ENCODE peak calls at places on chromosomes 1 and 21, in four cellular contexts. One of them, this sample, is unnamed.
A peak's percentile ranks its signal among the peaks of the same experiment; 100 is the strongest.

GRCh38 chr21:21631961-21632360 is 633.8 kb downstream of the NCAM2 start:
- DNase-seq in HepG2: no peak
- DNase-seq in ovary: no peak
- DNase-seq in transverse colon: no peak
- DNase-seq in this sample: no peak

GRCh38 chr21:25329227-25329626 is 278.1 kb downstream of the MRPL39 start:
- DNase-seq in HepG2: no peak
- DNase-seq in transverse colon: no peak
- DNase-seq in ovary: no peak
- DNase-seq in this sample: no peak

GRCh38 chr1:27589841-27590426 is 14.0 kb downstream of the AHDC1 start:
- DNase-seq in HepG2: no peak
- DNase-seq in transverse colon: no peak
- DNase-seq in ovary: peak; percentile 79
- DNase-seq in this sample: peak; percentile 77

GRCh38 chr1:210132582-210132981 is 100.0 kb upstream of the SERTAD4 start:
- DNase-seq in transverse colon: no peak
- DNase-seq in ovary: no peak
- DNase-seq in HepG2: no peak
- DNase-seq in this sample: no peak

GRCh38 chr1:54811066-54811465 is 9.9 kb upstream of the TTC22 start:
- DNase-seq in ovary: no peak
- DNase-seq in HepG2: no peak
- DNase-seq in transverse colon: peak; percentile 4
- DNase-seq in this sample: no peak

GRCh38 chr1:94855307-94855700 is 35.1 kb downstream of the SLC44A3 start:
- DNase-seq in HepG2: no peak
- DNase-seq in ovary: no peak
- DNase-seq in transverse colon: no peak
- DNase-seq in this sample: no peak

GRCh38 chr1:200075938-200076546 is 48.5 kb downstream of the NR5A2 start:
- DNase-seq in ovary: no peak
- DNase-seq in HepG2: peak; percentile 58
- DNase-seq in transverse colon: no peak
- DNase-seq in this sample: no peak

GRCh38 chr21:33668180-33668579 is 25.9 kb downstream of the ITSN1 start:
- DNase-seq in transverse colon: no peak
- DNase-seq in ovary: no peak
- DNase-seq in HepG2: no peak
- DNase-seq in this sample: no peak

GRCh38 chr1:112297536-112297935 is 98.5 kb upstream of the CTTNBP2NL start:
- DNase-seq in ovary: no peak
- DNase-seq in HepG2: no peak
- DNase-seq in transverse colon: no peak
- DNase-seq in this sample: no peak

GRCh38 chr1:146032613-146033219 is 11.2 kb upstream of the HJV start:
- DNase-seq in ovary: no peak
- DNase-seq in HepG2: peak; percentile 59
- DNase-seq in transverse colon: no peak
- DNase-seq in this sample: no peak

GRCh38 chr1:29698033-29698432 is 461.7 kb downstream of the PTPRU start:
- DNase-seq in HepG2: peak; percentile 10
- DNase-seq in transverse colon: no peak
- DNase-seq in ovary: no peak
- DNase-seq in this sample: no peak

GRCh38 chr1:30981172-30981571 is 72.6 kb upstream of the SDC3 start:
- DNase-seq in HepG2: no peak
- DNase-seq in ovary: no peak
- DNase-seq in transverse colon: no peak
- DNase-seq in this sample: no peak

GRCh38 chr1:39105061-39105840 is 79.1 kb downstream of the NDUFS5 start:
- DNase-seq in HepG2: no peak
- DNase-seq in ovary: peak; percentile 83
- DNase-seq in transverse colon: peak; percentile 84
- DNase-seq in this sample: peak; percentile 81

GRCh38 chr1:39107891-39108290 is 81.7 kb downstream of the NDUFS5 start:
- DNase-seq in transverse colon: no peak
- DNase-seq in ovary: no peak
- DNase-seq in HepG2: no peak
- DNase-seq in this sample: no peak

GRCh38 chr1:39104158-39105060 is 78.3 kb downstream of the NDUFS5 start:
- DNase-seq in ovary: no peak
- DNase-seq in HepG2: no peak
- DNase-seq in transverse colon: peak; percentile 34
- DNase-seq in this sample: no peak

GRCh38 chr1:39106949-39107740 is 81.0 kb downstream of the NDUFS5 start:
- DNase-seq in HepG2: no peak
- DNase-seq in transverse colon: no peak
- DNase-seq in ovary: no peak
- DNase-seq in this sample: no peak

DNA sequence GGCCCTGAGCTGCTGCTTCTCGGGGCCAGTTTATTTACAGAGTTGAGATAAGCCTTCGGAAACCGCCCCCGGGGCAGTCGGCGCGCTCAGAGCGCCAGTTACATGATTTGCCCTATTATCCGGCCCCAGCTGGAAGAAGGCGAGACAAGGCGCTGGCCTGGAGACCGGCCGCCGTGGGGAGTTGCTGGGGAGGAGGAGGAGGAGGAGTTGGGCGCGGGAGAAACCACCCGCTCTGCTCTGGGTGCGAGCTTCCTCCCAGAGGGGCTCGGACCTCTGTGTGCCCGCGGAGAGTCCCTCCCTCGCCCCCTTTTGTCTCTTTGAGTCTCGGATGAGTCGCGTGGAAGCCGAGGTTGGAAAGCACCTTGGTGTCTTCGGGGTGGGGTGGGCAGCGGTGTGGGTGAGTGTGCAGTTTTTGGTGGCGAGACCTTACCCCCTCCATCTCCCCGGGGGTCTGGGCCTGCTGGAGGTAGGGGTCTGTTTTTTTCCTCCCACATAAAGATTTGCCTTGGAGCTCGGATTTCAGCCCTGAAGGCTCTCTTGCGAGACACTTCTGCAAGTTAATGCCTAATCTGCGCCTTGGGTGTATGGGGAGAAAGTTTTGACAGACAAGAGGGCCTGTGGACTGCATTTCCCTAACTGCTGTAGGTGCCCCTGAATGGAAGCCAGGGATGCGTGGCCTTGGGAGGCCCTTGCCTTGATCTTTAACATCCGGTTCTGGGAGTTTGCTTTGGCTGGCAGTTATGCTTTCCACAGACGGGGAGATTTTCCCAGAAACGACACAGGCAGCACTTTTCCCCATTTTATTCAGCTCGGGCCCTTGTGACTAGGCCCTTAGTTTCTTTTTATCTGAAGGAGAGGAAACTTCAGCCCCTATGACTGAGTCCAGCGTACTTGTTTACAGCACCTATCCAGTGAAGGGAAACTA is 80.0 kb downstream of the NDUFS5 start:
- DNase-seq in ovary: peak; percentile 73
- DNase-seq in HepG2: peak; percentile 69
- DNase-seq in transverse colon: peak; percentile 50
- DNase-seq in this sample: no peak
- H3K27me3 ChIP-seq in ovary: no peaks in the 10 kb centered on the region
- H3K27me3 ChIP-seq in HepG2: no peaks in the 10 kb centered on the region
- H3K27me3 ChIP-seq in transverse colon: no peaks in the 10 kb centered on the region
- H3K27me3 ChIP-seq in this sample: no peaks in the 10 kb centered on the region

DNA sequence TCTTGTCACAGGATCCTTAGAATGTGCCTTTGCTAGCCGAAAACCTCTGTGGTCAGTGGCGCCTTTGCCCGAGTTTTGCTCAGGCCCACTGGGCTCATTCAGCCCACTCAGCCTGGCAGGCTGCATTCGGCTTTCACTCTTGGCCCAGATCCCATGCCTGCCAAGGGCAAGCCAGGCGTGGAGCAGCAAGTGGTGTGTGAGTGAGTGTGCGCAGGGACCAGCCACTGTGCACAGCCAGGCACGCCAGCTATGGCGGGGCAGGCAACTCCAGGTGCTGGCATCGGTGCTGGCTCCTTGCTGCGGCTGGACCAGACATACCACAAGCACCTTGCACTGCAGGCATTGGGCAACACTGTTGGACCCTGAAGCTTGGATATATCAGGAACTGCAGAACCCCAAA is 1145.1 kb upstream of the NCAM2 start:
- DNase-seq in transverse colon: no peak
- DNase-seq in HepG2: no peak
- DNase-seq in ovary: no peak
- DNase-seq in this sample: peak; percentile 71
- H3K4me1 ChIP-seq in transverse colon: no peaks in the 10 kb centered on the region
- H3K4me1 ChIP-seq in HepG2: no peaks in the 10 kb centered on the region
- H3K4me1 ChIP-seq in ovary: no peaks in the 10 kb centered on the region
- H3K4me1 ChIP-seq in this sample: no peaks in the 10 kb centered on the region

DNA sequence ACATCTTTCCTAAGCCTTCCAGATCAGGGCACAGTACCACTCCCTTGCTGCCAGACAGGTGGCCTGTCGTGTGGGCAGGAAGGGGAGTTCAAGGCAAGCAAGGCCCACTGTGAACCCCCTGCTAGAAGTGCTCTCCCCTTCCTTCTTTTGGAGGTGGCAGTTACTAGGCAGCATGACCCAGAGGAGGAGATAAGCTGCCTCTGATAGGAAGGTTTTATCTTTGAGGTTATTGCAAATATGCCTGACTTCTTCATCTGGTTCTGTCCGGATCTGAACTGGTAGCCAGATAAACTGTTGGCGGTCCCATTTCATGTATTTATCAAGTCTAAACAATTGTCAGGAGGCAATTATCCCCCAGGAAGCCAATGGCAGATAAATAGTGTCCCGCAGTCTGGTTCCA is 198.2 kb upstream of the LMO4 start:
- DNase-seq in HepG2: no peak
- DNase-seq in ovary: no peak
- DNase-seq in transverse colon: no peak
- DNase-seq in this sample: no peak
- TF ChIP-seq EP300 in HepG2: no peak
- TF ChIP-seq EP300 in ovary: no peak
- TF ChIP-seq EP300 in transverse colon: no peak
- TF ChIP-seq EP300 in this sample: no peak

GRCh38 chr1:183655562-183656075 is 2.5 kb upstream of the APOBEC4 start:
- DNase-seq in ovary: peak; percentile 86
- DNase-seq in transverse colon: peak; percentile 84
- DNase-seq in HepG2: peak; percentile 67
- DNase-seq in this sample: no peak
- H3K27me3 ChIP-seq in ovary: no peaks in the 10 kb centered on the region
- H3K27me3 ChIP-seq in transverse colon: no peaks in the 10 kb centered on the region
- H3K27me3 ChIP-seq in HepG2: no peaks in the 10 kb centered on the region
- H3K27me3 ChIP-seq in this sample: no peaks in the 10 kb centered on the region

DNA sequence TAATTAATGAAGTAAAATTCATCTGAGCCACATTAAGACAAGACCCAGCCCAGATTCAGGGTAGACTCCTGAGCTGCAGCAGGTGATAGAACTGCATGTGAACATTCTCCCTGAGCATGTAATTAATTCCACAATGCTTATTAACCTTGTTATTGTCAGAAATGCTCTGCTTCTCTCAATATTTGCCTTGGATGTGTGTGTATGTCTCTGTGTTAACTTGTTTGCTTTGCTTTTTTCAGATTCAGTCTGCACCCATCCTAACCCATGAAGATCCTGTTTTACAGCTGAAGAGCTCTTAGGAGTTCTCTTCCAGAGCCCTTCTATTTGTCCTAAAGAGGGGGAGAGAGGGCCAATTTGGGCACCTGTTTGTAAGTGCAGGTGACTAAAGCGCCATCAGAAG is 143.2 kb upstream of the BMP8A start:
- DNase-seq in HepG2: no peak
- DNase-seq in ovary: no peak
- DNase-seq in transverse colon: no peak
- DNase-seq in this sample: no peak
- H3K4me1 ChIP-seq in HepG2: no peaks in the 10 kb centered on the region
- H3K4me1 ChIP-seq in ovary: no peaks in the 10 kb centered on the region
- H3K4me1 ChIP-seq in transverse colon: peaks cover 4% of the 10 kb centered on the region
- H3K4me1 ChIP-seq in this sample: peaks cover 9% of the 10 kb centered on the region

GRCh38 chr1:59128784-59129227 is 168.1 kb upstream of the FGGY start:
- DNase-seq in ovary: no peak
- DNase-seq in transverse colon: no peak
- DNase-seq in HepG2: no peak
- DNase-seq in this sample: no peak
- TF ChIP-seq EP300 in ovary: no peak
- TF ChIP-seq EP300 in transverse colon: no peak
- TF ChIP-seq EP300 in HepG2: no peak
- TF ChIP-seq EP300 in this sample: no peak

This sample was measured in upper lobe of left lung.